ENCODE peak calls at places on chromosomes 7 and 10, in eight cellular contexts. F, P, S, I, Z, N, O and H are unnamed samples.
A peak's percentile ranks its signal among the peaks of the same experiment; 100 is the strongest.

GRCh38 chr7:2359610-2360009 is 5.0 kb downstream of the EIF3B start:
- DNase-seq in F (no peak), P (no peak), S (no peak), I (no peak), Z (no peak), N (no peak), O (no peak), H (no peak)

GRCh38 chr10:9733764-9734163 is 1283.9 kb upstream of the CELF2 start:
- DNase-seq in F (no peak), P (no peak), S (no peak), I (no peak), Z (no peak), N (no peak), O (no peak), H (peak; percentile 0)

GRCh38 chr10:98045785-98046389 is 15.5 kb upstream of the CRTAC1 start:
- DNase-seq in F (peak; percentile 72), P (peak; percentile 39), S (peak; percentile 27), I (peak; percentile 68), Z (peak; percentile 61), N (peak; percentile 63), O (no peak), H (peak; percentile 62)

GRCh38 chr7:22814261-22815208 is 8.1 kb downstream of the TOMM7 start:
- DNase-seq in F (no peak), P (peak; percentile 61), S (no peak), I (no peak), Z (peak; percentile 74), N (no peak), O (no peak), H (peak; percentile 40)

GRCh38 chr7:33986951-33987948 is 81.9 kb downstream of the BMPER start:
- DNase-seq in F (no peak), P (peak; percentile 99), S (peak; percentile 16), I (no peak), Z (peak; percentile 99), N (peak; percentile 75), O (peak; percentile 26), H (peak; percentile 97)

GRCh38 chr7:761631-762030 is 34.5 kb upstream of the PRKAR1B start:
- DNase-seq in F (no peak), P (no peak), S (no peak), I (no peak), Z (no peak), N (no peak), O (no peak), H (no peak)

GRCh38 chr10:43032613-43033012 is 44.3 kb upstream of the RET start:
- DNase-seq in F (no peak), P (no peak), S (no peak), I (no peak), Z (no peak), N (no peak), O (no peak), H (no peak)

GRCh38 chr10:15387021-15387420 is 15.9 kb upstream of the FAM171A1 start:
- DNase-seq in F (no peak), P (no peak), S (no peak), I (no peak), Z (no peak), N (no peak), O (no peak), H (no peak)

GRCh38 chr10:42783181-42783549 is 570 bp downstream of the BMS1 start:
- DNase-seq in F (peak; percentile 49), P (peak; percentile 71), S (no peak), I (no peak), Z (peak; percentile 87), N (peak; percentile 6), O (no peak), H (peak; percentile 56)

GRCh38 chr10:73910764-73911552 is at the start of gene PLAU:
- DNase-seq in F (peak; percentile 65), P (no peak), S (peak; percentile 53), I (peak; percentile 68), Z (peak; percentile 52), N (peak; percentile 77), O (no peak), H (no peak)

GRCh38 chr7:100567045-100567730 is 6.5 kb downstream of the SAP25 start:
- DNase-seq in F (no peak), P (no peak), S (no peak), I (no peak), Z (peak; percentile 42), N (no peak), O (no peak), H (no peak)

GRCh38 chr7:36614954-36615353 is 109.3 kb downstream of the AOAH start:
- DNase-seq in F (no peak), P (no peak), S (no peak), I (no peak), Z (no peak), N (no peak), O (no peak), H (no peak)

GRCh38 chr7:129588268-129588667 is 23.3 kb upstream of the NRF1 start:
- DNase-seq in F (no peak), P (no peak), S (no peak), I (no peak), Z (no peak), N (no peak), O (no peak), H (no peak)

GRCh38 chr7:134768243-134768642 is 11.2 kb upstream of the CALD1 start:
- DNase-seq in F (no peak), P (no peak), S (no peak), I (no peak), Z (no peak), N (no peak), O (no peak), H (no peak)

GRCh38 chr7:1853619-1854520 is 183.8 kb downstream of the ELFN1 start:
- DNase-seq in F (peak; percentile 37), P (no peak), S (no peak), I (no peak), Z (no peak), N (no peak), O (no peak), H (no peak)

GRCh38 chr7:44177570-44178131 is 11.6 kb downstream of the GCK start:
- DNase-seq in F (no peak), P (peak; percentile 33), S (no peak), I (no peak), Z (peak; percentile 27), N (no peak), O (peak; percentile 27), H (peak; percentile 57)

GRCh38 chr10:63128443-63128842 is 4.7 kb upstream of the NRBF2 start:
- DNase-seq in F (no peak), P (no peak), S (no peak), I (no peak), Z (peak; percentile 34), N (no peak), O (no peak), H (peak; percentile 60)

GRCh38 chr7:125636320-125636962 is 706.8 kb upstream of the POT1 start:
- DNase-seq in F (no peak), P (no peak), S (no peak), I (no peak), Z (no peak), N (no peak), O (no peak), H (peak; percentile 58)